ENCODE peak calls at places on chromosomes 3 and 15, in seven cellular contexts. One of them, this sample, is unnamed.

GRCh38 chr3:43907508-43907858 is 216.7 kb downstream of the ABHD5 start:
- DNase-seq in bronchial epithelial cell: no peak
- DNase-seq in transverse colon: no peak
- DNase-seq in cardiac muscle cell: no peak
- DNase-seq in body of pancreas: no peak
- DNase-seq in GM20000: peak
- DNase-seq in nephron progenitor cell: no peak
- DNase-seq in this sample: no peak

GRCh38 chr3:170523248-170523647 is 62.6 kb downstream of the SLC7A14 start:
- DNase-seq in bronchial epithelial cell: peak
- DNase-seq in transverse colon: no peak
- DNase-seq in cardiac muscle cell: no peak
- DNase-seq in body of pancreas: no peak
- DNase-seq in GM20000: no peak
- DNase-seq in nephron progenitor cell: no peak
- DNase-seq in this sample: no peak

GRCh38 chr3:3015472-3016089 is 94.6 kb downstream of the IL5RA start:
- DNase-seq in bronchial epithelial cell: peak
- DNase-seq in transverse colon: no peak
- DNase-seq in cardiac muscle cell: peak
- DNase-seq in body of pancreas: no peak
- DNase-seq in GM20000: peak
- DNase-seq in nephron progenitor cell: no peak
- DNase-seq in this sample: no peak

GRCh38 chr3:58646503-58646902 is 20.1 kb downstream of the FAM3D start:
- DNase-seq in bronchial epithelial cell: no peak
- DNase-seq in transverse colon: no peak
- DNase-seq in cardiac muscle cell: no peak
- DNase-seq in body of pancreas: no peak
- DNase-seq in GM20000: no peak
- DNase-seq in nephron progenitor cell: no peak
- DNase-seq in this sample: no peak

GRCh38 chr3:152466784-152467183 is 198.1 kb downstream of the MBNL1 start:
- DNase-seq in bronchial epithelial cell: peak
- DNase-seq in transverse colon: no peak
- DNase-seq in cardiac muscle cell: peak
- DNase-seq in body of pancreas: no peak
- DNase-seq in GM20000: no peak
- DNase-seq in nephron progenitor cell: no peak
- DNase-seq in this sample: no peak

GRCh38 chr3:72234394-72234793 is 449.4 kb upstream of the PROK2 start:
- DNase-seq in bronchial epithelial cell: peak
- DNase-seq in transverse colon: no peak
- DNase-seq in cardiac muscle cell: peak
- DNase-seq in body of pancreas: no peak
- DNase-seq in GM20000: no peak
- DNase-seq in nephron progenitor cell: no peak
- DNase-seq in this sample: no peak

GRCh38 chr3:191236635-191237034 is 37.6 kb downstream of the OSTN start:
- DNase-seq in bronchial epithelial cell: peak
- DNase-seq in transverse colon: no peak
- DNase-seq in cardiac muscle cell: peak
- DNase-seq in body of pancreas: no peak
- DNase-seq in GM20000: no peak
- DNase-seq in nephron progenitor cell: no peak
- DNase-seq in this sample: no peak

GRCh38 chr15:80615783-80616391 is 79.2 kb upstream of the ABHD17C start:
- DNase-seq in bronchial epithelial cell: peak
- DNase-seq in transverse colon: peak
- DNase-seq in cardiac muscle cell: peak
- DNase-seq in body of pancreas: peak
- DNase-seq in GM20000: no peak
- DNase-seq in nephron progenitor cell: no peak
- DNase-seq in this sample: no peak

GRCh38 chr3:56302417-56302816 is 165.8 kb downstream of the ERC2 start:
- DNase-seq in bronchial epithelial cell: no peak
- DNase-seq in transverse colon: no peak
- DNase-seq in cardiac muscle cell: no peak
- DNase-seq in body of pancreas: no peak
- DNase-seq in GM20000: no peak
- DNase-seq in nephron progenitor cell: no peak
- DNase-seq in this sample: no peak
- TF ChIP-seq CTCF in bronchial epithelial cell: peak
- TF ChIP-seq CTCF in transverse colon: no peak
- TF ChIP-seq CTCF in cardiac muscle cell: peak
- TF ChIP-seq CTCF in body of pancreas: no peak
- TF ChIP-seq CTCF in GM20000: no peak
- TF ChIP-seq CTCF in nephron progenitor cell: peak
- TF ChIP-seq CTCF in this sample: peak

GRCh38 chr3:117059054-117059989 is 349.7 kb downstream of the TUSC7 start:
- DNase-seq in bronchial epithelial cell: peak
- DNase-seq in transverse colon: no peak
- DNase-seq in cardiac muscle cell: peak
- DNase-seq in body of pancreas: no peak
- DNase-seq in GM20000: no peak
- DNase-seq in nephron progenitor cell: peak
- DNase-seq in this sample: no peak
- TF ChIP-seq CTCF in bronchial epithelial cell: peak
- TF ChIP-seq CTCF in transverse colon: peak
- TF ChIP-seq CTCF in cardiac muscle cell: peak
- TF ChIP-seq CTCF in body of pancreas: peak
- TF ChIP-seq CTCF in GM20000: no peak
- TF ChIP-seq CTCF in nephron progenitor cell: peak
- TF ChIP-seq CTCF in this sample: peak

GRCh38 chr3:125403789-125404188 is 28.7 kb upstream of the ZNF148 start:
- DNase-seq in bronchial epithelial cell: no peak
- DNase-seq in transverse colon: no peak
- DNase-seq in cardiac muscle cell: no peak
- DNase-seq in body of pancreas: no peak
- DNase-seq in GM20000: no peak
- DNase-seq in nephron progenitor cell: no peak
- DNase-seq in this sample: no peak
- TF ChIP-seq CTCF in bronchial epithelial cell: no peak
- TF ChIP-seq CTCF in transverse colon: no peak
- TF ChIP-seq CTCF in cardiac muscle cell: no peak
- TF ChIP-seq CTCF in body of pancreas: no peak
- TF ChIP-seq CTCF in GM20000: no peak
- TF ChIP-seq CTCF in nephron progenitor cell: no peak
- TF ChIP-seq CTCF in this sample: no peak

GRCh38 chr3:47162695-47163022 is 1.3 kb downstream of the SETD2 start:
- DNase-seq in bronchial epithelial cell: peak
- DNase-seq in transverse colon: no peak
- DNase-seq in cardiac muscle cell: peak
- DNase-seq in body of pancreas: no peak
- DNase-seq in GM20000: peak
- DNase-seq in nephron progenitor cell: no peak
- DNase-seq in this sample: no peak

GRCh38 chr3:47161983-47162694 is 1.8 kb downstream of the SETD2 start:
- DNase-seq in bronchial epithelial cell: peak
- DNase-seq in transverse colon: no peak
- DNase-seq in cardiac muscle cell: no peak
- DNase-seq in body of pancreas: no peak
- DNase-seq in GM20000: peak
- DNase-seq in nephron progenitor cell: no peak
- DNase-seq in this sample: no peak

GRCh38 chr3:47159153-47159552 is 4.8 kb downstream of the SETD2 start:
- DNase-seq in bronchial epithelial cell: no peak
- DNase-seq in transverse colon: no peak
- DNase-seq in cardiac muscle cell: no peak
- DNase-seq in body of pancreas: no peak
- DNase-seq in GM20000: no peak
- DNase-seq in nephron progenitor cell: no peak
- DNase-seq in this sample: no peak

GRCh38 chr3:47158208-47158607 is 5.7 kb downstream of the SETD2 start:
- DNase-seq in bronchial epithelial cell: no peak
- DNase-seq in transverse colon: no peak
- DNase-seq in cardiac muscle cell: no peak
- DNase-seq in body of pancreas: no peak
- DNase-seq in GM20000: no peak
- DNase-seq in nephron progenitor cell: no peak
- DNase-seq in this sample: no peak

GRCh38 chr3:47159820-47160219 is 4.1 kb downstream of the SETD2 start:
- DNase-seq in bronchial epithelial cell: no peak
- DNase-seq in transverse colon: no peak
- DNase-seq in cardiac muscle cell: no peak
- DNase-seq in body of pancreas: no peak
- DNase-seq in GM20000: no peak
- DNase-seq in nephron progenitor cell: no peak
- DNase-seq in this sample: no peak
- TF ChIP-seq CTCF in bronchial epithelial cell: no peak
- TF ChIP-seq CTCF in transverse colon: no peak
- TF ChIP-seq CTCF in cardiac muscle cell: no peak
- TF ChIP-seq CTCF in body of pancreas: no peak
- TF ChIP-seq CTCF in GM20000: no peak
- TF ChIP-seq CTCF in nephron progenitor cell: no peak
- TF ChIP-seq CTCF in this sample: no peak

DNA sequence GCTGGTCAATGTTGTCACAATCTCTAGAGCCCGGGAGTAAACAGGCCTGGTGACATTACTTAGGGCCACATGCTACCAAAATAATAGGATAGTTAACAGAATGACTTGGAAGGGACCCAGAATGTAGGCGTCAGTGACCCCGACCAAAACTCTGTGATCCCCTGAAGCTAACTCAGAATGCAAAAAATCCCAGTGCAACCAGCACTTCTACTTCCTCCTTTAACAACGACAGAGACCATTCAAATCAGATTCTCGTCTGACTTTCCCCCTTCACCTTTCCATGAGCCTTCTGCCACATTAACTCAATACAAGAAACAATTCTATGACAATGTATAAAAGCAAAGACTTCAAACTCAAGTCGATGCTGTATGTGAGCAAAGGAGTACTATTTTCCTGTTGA is 51.5 kb upstream of the CDV3 start:
- DNase-seq in bronchial epithelial cell: no peak
- DNase-seq in transverse colon: no peak
- DNase-seq in cardiac muscle cell: no peak
- DNase-seq in body of pancreas: no peak
- DNase-seq in GM20000: no peak
- DNase-seq in nephron progenitor cell: no peak
- DNase-seq in this sample: no peak
- TF ChIP-seq CTCF in bronchial epithelial cell: no peak
- TF ChIP-seq CTCF in transverse colon: no peak
- TF ChIP-seq CTCF in cardiac muscle cell: no peak
- TF ChIP-seq CTCF in body of pancreas: no peak
- TF ChIP-seq CTCF in GM20000: no peak
- TF ChIP-seq CTCF in nephron progenitor cell: no peak
- TF ChIP-seq CTCF in this sample: no peak